ENCODE peak calls at places on chromosomes 2 and 18, in five cellular contexts. H is progenitor cell of endocrine pancreas, M is transverse colon, G is A549, W is coronary artery. Q is an unnamed sample.

GRCh38 chr2:66462196-66462825 is 27.4 kb downstream of the MEIS1 start:
- DNase-seq in H (no peak), M (no peak), G (no peak), W (no peak), Q (no peak)

GRCh38 chr2:85413592-85414421 is 3.6 kb upstream of the CAPG start:
- DNase-seq in H (no peak), M (peak), G (no peak), W (no peak), Q (no peak)

GRCh38 chr2:233972941-233973575 is 55.9 kb downstream of the TRPM8 start:
- DNase-seq in H (no peak), M (no peak), G (no peak), W (no peak), Q (no peak)

GRCh38 chr2:206079699-206080465 is 6.1 kb downstream of the INO80D start:
- DNase-seq in H (no peak), M (no peak), G (no peak), W (no peak), Q (no peak)

GRCh38 chr2:141957827-141958440 is 172.9 kb downstream of the LRP1B start:
- DNase-seq in H (no peak), M (no peak), G (no peak), W (no peak), Q (no peak)

GRCh38 chr18:68893396-68893795 is 95.5 kb downstream of the CCDC102B start:
- DNase-seq in H (no peak), M (no peak), G (no peak), W (no peak), Q (no peak)

GRCh38 chr18:36672437-36673344 is 156.1 kb downstream of the TPGS2 start:
- DNase-seq in H (no peak), M (peak), G (peak), W (no peak), Q (no peak)

GRCh38 chr2:66547887-66548286 is 113.0 kb downstream of the MEIS1 start:
- DNase-seq in H (no peak), M (no peak), G (no peak), W (no peak), Q (no peak)

GRCh38 chr2:196586511-196586991 is 53.0 kb upstream of the CCDC150 start:
- DNase-seq in H (no peak), M (no peak), G (peak), W (no peak), Q (no peak)

GRCh38 chr2:176138526-176139169 is 9.1 kb downstream of the HOXD8 start:
- DNase-seq in H (no peak), M (no peak), G (no peak), W (no peak), Q (no peak)

GRCh38 chr2:221431477-221431876 is 140.6 kb downstream of the EPHA4 start:
- DNase-seq in H (no peak), M (peak), G (no peak), W (no peak), Q (no peak)

GRCh38 chr2:10382313-10383061 is 65.6 kb downstream of the ODC1 start:
- DNase-seq in H (no peak), M (peak), G (no peak), W (no peak), Q (no peak)

GRCh38 chr2:200077838-200078237 is 122.5 kb downstream of the MAIP1 start:
- DNase-seq in H (no peak), M (no peak), G (no peak), W (no peak), Q (no peak)

GRCh38 chr18:41745166-41746049 is 209.6 kb upstream of the PIK3C3 start:
- DNase-seq in H (peak), M (peak), G (peak), W (no peak), Q (peak)

GRCh38 chr2:10398496-10398895 is 49.6 kb downstream of the ODC1 start:
- DNase-seq in H (no peak), M (peak), G (no peak), W (no peak), Q (no peak)

GRCh38 chr18:33844232-33844631 is 266.2 kb downstream of the ASXL3 start:
- DNase-seq in H (no peak), M (no peak), G (no peak), W (no peak), Q (no peak)

GRCh38 chr2:18445412-18446320 is 114.8 kb downstream of the RDH14 start:
- DNase-seq in H (no peak), M (no peak), G (no peak), W (peak), Q (no peak)

GRCh38 chr2:206392118-206392517 is 51.2 kb upstream of the ADAM23 start:
- DNase-seq in H (no peak), M (no peak), G (peak), W (no peak), Q (no peak)

GRCh38 chr2:42219160-42219559 is 50.0 kb downstream of the EML4 start:
- DNase-seq in H (no peak), M (no peak), G (no peak), W (no peak), Q (no peak)

GRCh38 chr2:218093879-218094278 is 24.8 kb downstream of the RUFY4 start:
- DNase-seq in H (no peak), M (no peak), G (no peak), W (no peak), Q (no peak)
- TF ChIP-seq CTCF in H (no peak), M (no peak), G (no peak), W (no peak), Q (peak)

DNA sequence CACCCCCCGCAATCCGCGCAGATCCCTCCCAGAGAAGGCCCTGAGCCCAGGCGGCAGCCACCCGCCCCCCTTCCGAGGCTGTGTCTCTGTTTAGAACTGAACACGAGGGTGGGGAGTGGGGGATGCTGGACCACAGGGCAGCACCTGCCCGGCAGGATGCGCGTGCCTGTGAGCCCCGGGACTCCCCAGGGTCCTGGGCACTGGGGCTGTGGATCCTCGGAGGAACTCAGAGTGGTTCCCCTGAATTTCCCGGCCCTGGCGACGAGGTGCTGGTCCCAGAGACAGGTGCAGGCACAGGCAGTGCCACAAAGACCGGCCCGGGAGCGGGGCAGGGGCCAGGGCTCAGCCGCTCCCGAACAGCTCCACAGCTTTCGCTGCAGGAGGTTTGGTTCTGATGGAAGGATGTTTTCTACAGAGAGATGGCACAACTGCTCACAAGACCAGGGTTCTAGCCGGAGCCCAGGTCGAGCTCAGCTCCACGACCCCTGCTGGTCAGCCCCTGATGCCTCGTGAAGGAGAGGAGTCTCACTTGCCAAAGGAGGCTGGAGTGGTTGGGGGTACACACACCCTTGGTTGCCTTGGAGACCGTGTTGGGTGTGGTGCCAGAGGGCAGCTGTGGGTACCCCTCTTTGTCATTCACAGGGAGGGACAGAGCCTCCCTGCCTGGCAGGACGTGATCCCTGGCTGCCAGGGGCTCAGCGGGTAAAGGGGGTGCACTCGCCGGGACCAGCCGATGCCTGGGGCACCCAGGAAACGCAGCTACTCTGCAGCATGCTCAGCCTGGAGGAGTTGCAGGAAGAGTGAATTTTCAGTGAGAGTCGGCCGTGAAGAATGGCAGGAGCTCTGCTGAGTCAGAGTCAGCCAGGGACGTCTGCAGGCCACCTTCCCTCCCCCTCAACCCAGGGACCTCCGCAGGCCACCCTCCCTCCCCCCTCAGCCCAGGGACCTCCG is 4.4 kb upstream of the NEU4 start:
- DNase-seq in H (no peak), M (no peak), G (peak), W (peak), Q (peak)
- TF ChIP-seq CTCF in H (no peak), M (no peak), G (no peak), W (no peak), Q (peak)

DNA sequence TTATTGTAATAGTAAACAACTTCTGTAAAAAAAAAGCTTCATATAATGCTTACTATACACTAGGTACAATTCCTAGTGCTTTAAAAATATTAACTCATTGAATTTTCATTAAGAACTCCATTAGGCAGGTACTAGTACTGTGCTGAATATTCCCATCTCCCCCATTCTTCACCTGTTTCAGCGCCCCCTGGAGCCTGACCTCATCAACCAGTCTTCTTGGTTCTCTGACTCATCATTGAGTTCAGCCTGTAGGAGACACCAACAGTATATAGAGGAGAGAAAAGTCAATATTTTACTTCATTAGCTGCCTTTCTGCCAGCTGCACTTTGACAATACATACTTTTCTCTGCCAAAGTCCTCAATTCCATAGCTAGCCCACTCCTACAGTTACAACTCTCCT is 1009.9 kb upstream of the KLHL29 start:
- DNase-seq in H (no peak), M (no peak), G (peak), W (no peak), Q (no peak)
- TF ChIP-seq CTCF in H (peak), M (no peak), G (no peak), W (no peak), Q (no peak)

GRCh38 chr2:216903470-216903869 is 43.6 kb upstream of the TNP1 start:
- DNase-seq in H (no peak), M (no peak), G (no peak), W (no peak), Q (no peak)

GRCh38 chr2:216904974-216905373 is 45.1 kb upstream of the TNP1 start:
- DNase-seq in H (no peak), M (no peak), G (no peak), W (no peak), Q (no peak)

GRCh38 chr2:216909541-216910175 is 49.8 kb upstream of the TNP1 start:
- DNase-seq in H (no peak), M (no peak), G (no peak), W (no peak), Q (no peak)

GRCh38 chr2:216904554-216904953 is 44.7 kb upstream of the TNP1 start:
- DNase-seq in H (no peak), M (no peak), G (no peak), W (no peak), Q (no peak)

GRCh38 chr2:216905649-216906048 is 45.8 kb upstream of the TNP1 start:
- DNase-seq in H (no peak), M (no peak), G (no peak), W (no peak), Q (no peak)
- TF ChIP-seq CTCF in H (peak), M (no peak), G (no peak), W (no peak), Q (peak)

DNA sequence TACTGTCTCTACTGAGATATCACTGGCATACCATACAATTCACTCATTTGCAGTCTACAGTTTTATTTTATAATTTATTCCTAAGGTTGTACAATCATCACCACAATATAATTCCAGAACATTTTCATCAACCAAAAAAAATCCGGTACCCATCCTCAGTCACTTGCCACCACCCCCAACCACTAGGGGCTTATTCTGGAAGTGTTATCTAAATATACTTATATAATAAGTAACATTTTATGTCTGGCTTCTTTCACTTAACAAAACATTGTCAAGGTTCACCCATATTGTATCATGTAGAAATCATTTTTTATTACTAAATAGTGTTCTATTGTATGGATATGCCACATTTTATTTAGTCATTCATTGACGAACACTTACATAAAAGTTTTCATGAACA is 440.8 kb downstream of the RNF144A start:
- DNase-seq in H (no peak), M (no peak), G (no peak), W (no peak), Q (no peak)
- TF ChIP-seq CTCF in H (peak), M (no peak), G (no peak), W (no peak), Q (peak)

GRCh38 chr18:30271716-30272115 is 770.8 kb downstream of the DSC3 start:
- DNase-seq in H (no peak), M (no peak), G (no peak), W (no peak), Q (no peak)
- TF ChIP-seq CTCF in H (no peak), M (no peak), G (no peak), W (no peak), Q (no peak)

GRCh38 chr2:26785431-26786206 is at the start of gene CENPA:
- DNase-seq in H (peak), M (peak), G (peak), W (peak), Q (peak)
- TF ChIP-seq CTCF in H (peak), M (peak), G (no peak), W (peak), Q (peak)